ENCODE peak calls at places on chromosome 7, in five cellular contexts. One of them, this sample, is unnamed. For H3K27me3, the result is how much of the 10 kb centered on the place peaks cover.

GRCh38 chr7:127865466-127865865 is 165.8 kb downstream of the LRRC4 start:
- DNase-seq in gastrocnemius medialis: no peak
- DNase-seq in heart left ventricle: no peak
- DNase-seq in right cardiac atrium: no peak
- DNase-seq in brain microvascular endothelial cell: peak
- DNase-seq in this sample: peak

GRCh38 chr7:136074840-136075239 is 97.7 kb upstream of the MTPN start:
- DNase-seq in gastrocnemius medialis: no peak
- DNase-seq in heart left ventricle: no peak
- DNase-seq in right cardiac atrium: no peak
- DNase-seq in brain microvascular endothelial cell: no peak
- DNase-seq in this sample: no peak

GRCh38 chr7:115924398-115924797 is 106.2 kb downstream of the TFEC start:
- DNase-seq in gastrocnemius medialis: no peak
- DNase-seq in heart left ventricle: no peak
- DNase-seq in right cardiac atrium: no peak
- DNase-seq in brain microvascular endothelial cell: no peak
- DNase-seq in this sample: no peak

GRCh38 chr7:415646-416525 is 103.8 kb downstream of the PDGFA start:
- DNase-seq in gastrocnemius medialis: no peak
- DNase-seq in heart left ventricle: no peak
- DNase-seq in right cardiac atrium: no peak
- DNase-seq in brain microvascular endothelial cell: no peak
- DNase-seq in this sample: no peak

GRCh38 chr7:22667562-22668239 is 59.3 kb upstream of the IL6 start:
- DNase-seq in gastrocnemius medialis: no peak
- DNase-seq in heart left ventricle: no peak
- DNase-seq in right cardiac atrium: no peak
- DNase-seq in brain microvascular endothelial cell: peak
- DNase-seq in this sample: peak

GRCh38 chr7:71019703-71020102 is 112.2 kb upstream of the GALNT17 start:
- DNase-seq in gastrocnemius medialis: no peak
- DNase-seq in heart left ventricle: peak
- DNase-seq in right cardiac atrium: peak
- DNase-seq in brain microvascular endothelial cell: no peak
- DNase-seq in this sample: no peak

GRCh38 chr7:148262721-148263229 is 327.8 kb upstream of the C7orf33 start:
- DNase-seq in gastrocnemius medialis: peak
- DNase-seq in heart left ventricle: peak
- DNase-seq in right cardiac atrium: peak
- DNase-seq in brain microvascular endothelial cell: peak
- DNase-seq in this sample: peak

GRCh38 chr7:22718911-22719420 is 8.0 kb upstream of the IL6 start:
- DNase-seq in gastrocnemius medialis: no peak
- DNase-seq in heart left ventricle: no peak
- DNase-seq in right cardiac atrium: no peak
- DNase-seq in brain microvascular endothelial cell: no peak
- DNase-seq in this sample: no peak

GRCh38 chr7:116200963-116201362 is 9.4 kb upstream of the TES start:
- DNase-seq in gastrocnemius medialis: no peak
- DNase-seq in heart left ventricle: no peak
- DNase-seq in right cardiac atrium: no peak
- DNase-seq in brain microvascular endothelial cell: no peak
- DNase-seq in this sample: no peak

GRCh38 chr7:128363261-128363721 is 1.8 kb upstream of the PRRT4 start:
- DNase-seq in gastrocnemius medialis: no peak
- DNase-seq in heart left ventricle: no peak
- DNase-seq in right cardiac atrium: no peak
- DNase-seq in brain microvascular endothelial cell: no peak
- DNase-seq in this sample: no peak

GRCh38 chr7:120502132-120502531 is 229.2 kb downstream of the KCND2 start:
- DNase-seq in gastrocnemius medialis: no peak
- DNase-seq in heart left ventricle: no peak
- DNase-seq in right cardiac atrium: no peak
- DNase-seq in brain microvascular endothelial cell: no peak
- DNase-seq in this sample: no peak

GRCh38 chr7:50926049-50926448 is 143.4 kb upstream of the GRB10 start:
- DNase-seq in gastrocnemius medialis: no peak
- DNase-seq in heart left ventricle: no peak
- DNase-seq in right cardiac atrium: no peak
- DNase-seq in brain microvascular endothelial cell: no peak
- DNase-seq in this sample: no peak

GRCh38 chr7:129188372-129188891 is at the start of gene SMO:
- DNase-seq in gastrocnemius medialis: no peak
- DNase-seq in heart left ventricle: peak
- DNase-seq in right cardiac atrium: peak
- DNase-seq in brain microvascular endothelial cell: no peak
- DNase-seq in this sample: no peak

GRCh38 chr7:140541513-140542192 is 62.3 kb upstream of the MKRN1 start:
- DNase-seq in gastrocnemius medialis: peak
- DNase-seq in heart left ventricle: peak
- DNase-seq in right cardiac atrium: peak
- DNase-seq in brain microvascular endothelial cell: peak
- DNase-seq in this sample: peak

GRCh38 chr7:23290993-23291392 is 8.1 kb upstream of the MALSU1 start:
- DNase-seq in gastrocnemius medialis: no peak
- DNase-seq in heart left ventricle: no peak
- DNase-seq in right cardiac atrium: no peak
- DNase-seq in brain microvascular endothelial cell: no peak
- DNase-seq in this sample: no peak

GRCh38 chr7:148911626-148912025 is 27.5 kb upstream of the EZH2 start:
- DNase-seq in gastrocnemius medialis: no peak
- DNase-seq in heart left ventricle: no peak
- DNase-seq in right cardiac atrium: no peak
- DNase-seq in brain microvascular endothelial cell: no peak
- DNase-seq in this sample: peak

GRCh38 chr7:149763563-149764240 is 9.7 kb downstream of the ZNF467 start:
- DNase-seq in gastrocnemius medialis: no peak
- DNase-seq in heart left ventricle: no peak
- DNase-seq in right cardiac atrium: no peak
- DNase-seq in brain microvascular endothelial cell: no peak
- DNase-seq in this sample: no peak

GRCh38 chr7:424961-425793 is 94.5 kb downstream of the PDGFA start:
- DNase-seq in gastrocnemius medialis: no peak
- DNase-seq in heart left ventricle: no peak
- DNase-seq in right cardiac atrium: peak
- DNase-seq in brain microvascular endothelial cell: peak
- DNase-seq in this sample: no peak

GRCh38 chr7:40500209-40500608 is 365.4 kb downstream of the SUGCT start:
- DNase-seq in gastrocnemius medialis: no peak
- DNase-seq in heart left ventricle: no peak
- DNase-seq in right cardiac atrium: no peak
- DNase-seq in brain microvascular endothelial cell: no peak
- DNase-seq in this sample: no peak

GRCh38 chr7:130904792-130905191 is 170.8 kb upstream of the KLF14 start:
- DNase-seq in gastrocnemius medialis: no peak
- DNase-seq in heart left ventricle: no peak
- DNase-seq in right cardiac atrium: no peak
- DNase-seq in brain microvascular endothelial cell: no peak
- DNase-seq in this sample: no peak

GRCh38 chr7:112144284-112145059 is 61.7 kb downstream of the DOCK4 start:
- DNase-seq in gastrocnemius medialis: no peak
- DNase-seq in heart left ventricle: no peak
- DNase-seq in right cardiac atrium: peak
- DNase-seq in brain microvascular endothelial cell: no peak
- DNase-seq in this sample: no peak

GRCh38 chr7:11969627-11970026 is 137.6 kb upstream of the THSD7A start:
- DNase-seq in gastrocnemius medialis: no peak
- DNase-seq in heart left ventricle: no peak
- DNase-seq in right cardiac atrium: no peak
- DNase-seq in brain microvascular endothelial cell: no peak
- DNase-seq in this sample: no peak

GRCh38 chr7:130971297-130971696 is 237.3 kb upstream of the KLF14 start:
- DNase-seq in gastrocnemius medialis: no peak
- DNase-seq in heart left ventricle: no peak
- DNase-seq in right cardiac atrium: no peak
- DNase-seq in brain microvascular endothelial cell: no peak
- DNase-seq in this sample: no peak

GRCh38 chr7:35258125-35258890 is 4.4 kb upstream of the TBX20 start:
- DNase-seq in gastrocnemius medialis: no peak
- DNase-seq in heart left ventricle: no peak
- DNase-seq in right cardiac atrium: peak
- DNase-seq in brain microvascular endothelial cell: no peak
- DNase-seq in this sample: no peak
- H3K27me3 ChIP-seq in gastrocnemius medialis: half or more
- H3K27me3 ChIP-seq in heart left ventricle: under half
- H3K27me3 ChIP-seq in right cardiac atrium: under half
- H3K27me3 ChIP-seq in brain microvascular endothelial cell: half or more
- H3K27me3 ChIP-seq in this sample: half or more

DNA sequence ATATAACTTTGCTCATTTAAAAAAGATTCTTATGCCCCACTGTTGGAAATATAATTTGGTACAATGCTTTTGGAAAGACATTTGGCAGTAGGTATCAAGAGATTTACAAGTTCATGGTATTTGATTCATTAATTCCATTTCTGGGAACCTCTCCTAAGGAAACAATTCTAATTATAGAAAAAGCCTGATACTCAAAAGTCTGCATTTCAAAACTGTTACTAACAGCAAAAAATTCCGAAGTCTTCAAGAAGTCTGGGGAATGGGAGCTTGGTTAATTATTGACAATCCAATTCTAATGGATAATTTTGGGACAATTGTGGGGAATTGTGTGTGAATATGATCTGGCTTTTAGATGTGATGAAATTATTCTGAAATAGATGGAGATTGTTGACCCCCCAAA is 59.6 kb downstream of the HDAC9 start:
- DNase-seq in gastrocnemius medialis: no peak
- DNase-seq in heart left ventricle: no peak
- DNase-seq in right cardiac atrium: no peak
- DNase-seq in brain microvascular endothelial cell: no peak
- DNase-seq in this sample: no peak
- H3K4me3 ChIP-seq in gastrocnemius medialis: no peak
- H3K4me3 ChIP-seq in heart left ventricle: no peak
- H3K4me3 ChIP-seq in right cardiac atrium: no peak
- H3K4me3 ChIP-seq in brain microvascular endothelial cell: no peak
- H3K4me3 ChIP-seq in this sample: no peak

DNA sequence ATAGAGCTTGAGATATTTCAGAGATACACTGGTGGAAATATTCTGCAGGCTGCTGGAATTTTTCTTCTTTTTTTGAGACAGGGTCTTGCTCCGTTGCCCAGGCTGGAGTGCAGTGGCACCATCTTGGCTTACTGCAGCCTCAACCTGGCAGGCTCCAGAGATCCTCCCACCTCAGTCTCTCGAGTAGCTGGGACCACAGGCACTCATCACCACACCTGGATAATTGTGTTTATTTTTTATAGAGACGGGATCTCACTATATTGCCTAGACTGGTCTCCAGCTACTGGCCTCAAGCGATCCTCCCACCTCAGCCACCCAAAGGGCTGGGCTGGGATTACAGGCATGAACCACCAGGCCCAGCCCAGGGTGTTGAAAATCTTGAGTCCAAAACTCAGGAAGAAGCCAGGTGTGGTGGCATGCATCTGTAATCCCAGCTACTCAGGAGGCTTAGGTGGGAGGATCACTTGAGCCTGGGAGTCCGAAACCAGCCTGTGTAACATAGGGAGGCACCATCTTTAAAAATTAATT is 55.7 kb upstream of the FOXK1 start:
- DNase-seq in gastrocnemius medialis: no peak
- DNase-seq in heart left ventricle: no peak
- DNase-seq in right cardiac atrium: no peak
- DNase-seq in brain microvascular endothelial cell: no peak
- DNase-seq in this sample: no peak
- H3K27me3 ChIP-seq in gastrocnemius medialis: under half
- H3K27me3 ChIP-seq in heart left ventricle: under half
- H3K27me3 ChIP-seq in right cardiac atrium: under half
- H3K27me3 ChIP-seq in brain microvascular endothelial cell: under half
- H3K27me3 ChIP-seq in this sample: under half

GRCh38 chr7:151248191-151249033 is at the start of gene SMARCD3:
- DNase-seq in gastrocnemius medialis: no peak
- DNase-seq in heart left ventricle: peak
- DNase-seq in right cardiac atrium: peak
- DNase-seq in brain microvascular endothelial cell: peak
- DNase-seq in this sample: no peak
- H3K4me3 ChIP-seq in gastrocnemius medialis: peak
- H3K4me3 ChIP-seq in heart left ventricle: peak
- H3K4me3 ChIP-seq in right cardiac atrium: peak
- H3K4me3 ChIP-seq in brain microvascular endothelial cell: peak
- H3K4me3 ChIP-seq in this sample: peak

GRCh38 chr7:48035301-48035966 is at the start of gene C7orf57:
- DNase-seq in gastrocnemius medialis: peak
- DNase-seq in heart left ventricle: peak
- DNase-seq in right cardiac atrium: peak
- DNase-seq in brain microvascular endothelial cell: peak
- DNase-seq in this sample: peak
- H3K27me3 ChIP-seq in gastrocnemius medialis: under half
- H3K27me3 ChIP-seq in heart left ventricle: under half
- H3K27me3 ChIP-seq in right cardiac atrium: under half
- H3K27me3 ChIP-seq in brain microvascular endothelial cell: under half
- H3K27me3 ChIP-seq in this sample: under half

GRCh38 chr7:137695942-137696341 is 150.8 kb downstream of the DGKI start:
- DNase-seq in gastrocnemius medialis: no peak
- DNase-seq in heart left ventricle: no peak
- DNase-seq in right cardiac atrium: no peak
- DNase-seq in brain microvascular endothelial cell: no peak
- DNase-seq in this sample: peak
- H3K4me3 ChIP-seq in gastrocnemius medialis: no peak
- H3K4me3 ChIP-seq in heart left ventricle: no peak
- H3K4me3 ChIP-seq in right cardiac atrium: no peak
- H3K4me3 ChIP-seq in brain microvascular endothelial cell: no peak
- H3K4me3 ChIP-seq in this sample: no peak

DNA sequence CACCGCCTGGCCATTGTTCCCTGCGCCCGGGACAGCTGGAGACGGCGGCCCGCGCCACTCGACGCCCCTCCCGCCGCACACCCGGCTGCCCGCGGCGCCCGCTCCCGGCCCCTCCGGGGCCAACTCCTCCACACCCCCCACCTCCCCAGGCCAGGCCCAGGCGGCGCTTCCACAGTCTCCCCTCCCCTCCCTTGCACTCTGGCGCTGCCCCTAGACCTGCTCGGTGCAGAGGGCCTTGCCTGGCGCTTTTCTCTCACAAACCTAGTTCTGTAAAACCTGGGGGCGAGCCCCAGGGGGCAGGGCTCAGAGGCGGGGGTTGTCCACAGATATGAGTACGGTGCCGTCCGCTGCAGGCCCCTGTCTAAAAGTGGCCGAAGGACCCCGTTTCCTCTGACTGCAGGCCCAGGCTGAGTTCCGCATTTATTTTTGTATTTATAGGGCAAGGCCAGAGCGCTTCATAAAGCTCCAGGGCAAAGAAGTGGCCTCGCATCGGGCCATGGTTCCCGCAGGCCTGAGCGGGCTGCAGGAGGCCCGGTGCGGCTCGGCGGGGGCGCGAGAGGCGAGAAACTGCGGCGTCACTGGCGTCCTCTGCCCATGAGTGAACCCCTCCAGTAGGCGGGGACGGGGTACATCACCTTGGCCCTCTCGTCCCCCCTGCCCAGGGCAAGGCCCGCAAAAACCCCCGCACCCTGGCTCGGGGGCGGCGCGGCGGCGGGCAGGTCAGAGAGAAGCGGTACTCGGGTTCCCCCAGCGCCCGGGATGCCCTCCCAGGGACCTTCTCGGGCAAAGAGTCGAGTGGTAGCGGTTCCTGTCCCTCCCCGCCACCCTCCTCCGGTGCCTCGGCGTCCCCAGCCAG is 355.6 kb downstream of the DNAJB6 start:
- DNase-seq in gastrocnemius medialis: no peak
- DNase-seq in heart left ventricle: no peak
- DNase-seq in right cardiac atrium: no peak
- DNase-seq in brain microvascular endothelial cell: no peak
- DNase-seq in this sample: no peak
- H3K27me3 ChIP-seq in gastrocnemius medialis: half or more
- H3K27me3 ChIP-seq in heart left ventricle: half or more
- H3K27me3 ChIP-seq in right cardiac atrium: under half
- H3K27me3 ChIP-seq in brain microvascular endothelial cell: half or more
- H3K27me3 ChIP-seq in this sample: under half